ENCODE peak calls at places on chromosomes 6 and 20, in six cellular contexts. C is H1, I is body of pancreas, B is upper lobe of right lung, Y is GM23248, W is colonic mucosa. K is an unnamed sample.

GRCh38 chr6:30891816-30892553 is 7.7 kb downstream of the DDR1 start:
- DNase-seq in C (no peak), I (no peak), B (peak; percentile 47), Y (no peak), W (no peak), K (no peak)

GRCh38 chr6:132391391-132392291 is 9.6 kb downstream of the MOXD1 start:
- DNase-seq in C (no peak), I (peak; percentile 12), B (no peak), Y (peak; percentile 95), W (peak; percentile 23), K (no peak)

GRCh38 chr6:130760006-130760405 is 67.2 kb upstream of the SMLR1 start:
- DNase-seq in C (peak; percentile 49), I (no peak), B (no peak), Y (peak; percentile 76), W (no peak), K (peak; percentile 39)

GRCh38 chr6:38311201-38311600 is 328.5 kb downstream of the BTBD9 start:
- DNase-seq in C (no peak), I (no peak), B (no peak), Y (no peak), W (no peak), K (no peak)

GRCh38 chr6:10957414-10957886 is 70.6 kb downstream of the SYCP2L start:
- DNase-seq in C (no peak), I (no peak), B (no peak), Y (no peak), W (no peak), K (no peak)

GRCh38 chr6:43924222-43924702 is 154.3 kb downstream of the VEGFA start:
- DNase-seq in C (no peak), I (peak; percentile 53), B (peak; percentile 73), Y (peak; percentile 69), W (no peak), K (no peak)

GRCh38 chr6:35079311-35080000 is 61.7 kb downstream of the TCP11 start:
- DNase-seq in C (no peak), I (no peak), B (peak; percentile 48), Y (no peak), W (no peak), K (no peak)

GRCh38 chr6:87618531-87618930 is 28.6 kb downstream of the ORC3 start:
- DNase-seq in C (no peak), I (no peak), B (no peak), Y (no peak), W (no peak), K (no peak)

GRCh38 chr6:47137073-47137472 is 94.9 kb upstream of the ADGRF1 start:
- DNase-seq in C (no peak), I (no peak), B (no peak), Y (no peak), W (no peak), K (no peak)

GRCh38 chr20:38927902-38928578 is 1.8 kb downstream of the FAM83D start:
- DNase-seq in C (no peak), I (no peak), B (no peak), Y (no peak), W (peak; percentile 63), K (no peak)

GRCh38 chr20:38931984-38932383 is 5.8 kb downstream of the FAM83D start:
- DNase-seq in C (no peak), I (no peak), B (no peak), Y (no peak), W (no peak), K (no peak)

GRCh38 chr20:38926934-38927616 is 858 bp downstream of the FAM83D start:
- DNase-seq in C (peak; percentile 51), I (no peak), B (no peak), Y (peak; percentile 54), W (peak; percentile 21), K (no peak)

GRCh38 chr20:38932457-38933120 is 6.4 kb downstream of the FAM83D start:
- DNase-seq in C (no peak), I (no peak), B (no peak), Y (peak; percentile 32), W (no peak), K (no peak)

DNA sequence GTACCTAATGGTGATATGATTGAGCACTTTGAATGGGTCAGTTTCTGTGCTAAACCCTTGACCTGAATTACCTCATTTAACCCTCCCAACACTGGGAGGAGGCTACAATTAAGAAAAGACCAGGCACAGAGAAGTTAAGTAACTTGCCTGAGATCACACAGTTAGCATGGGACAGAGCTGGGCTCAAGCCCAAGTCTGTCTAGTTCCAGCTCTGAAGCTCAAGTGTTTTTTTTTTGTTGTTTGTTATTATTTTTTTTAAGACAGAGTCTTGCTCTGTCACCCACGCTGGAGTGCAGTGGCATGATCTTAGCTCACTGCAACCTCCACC is 4.0 kb downstream of the FAM83D start:
- DNase-seq in C (no peak), I (no peak), B (no peak), Y (no peak), W (no peak), K (no peak)
- H3K36me3 ChIP-seq in C (peaks cover 4% of the 10 kb centered on the region), I (no peaks in the 10 kb centered on the region), B (no peaks in the 10 kb centered on the region), Y (no peaks in the 10 kb centered on the region), W (no peaks in the 10 kb centered on the region), K (peaks cover 2% of the 10 kb centered on the region)

DNA sequence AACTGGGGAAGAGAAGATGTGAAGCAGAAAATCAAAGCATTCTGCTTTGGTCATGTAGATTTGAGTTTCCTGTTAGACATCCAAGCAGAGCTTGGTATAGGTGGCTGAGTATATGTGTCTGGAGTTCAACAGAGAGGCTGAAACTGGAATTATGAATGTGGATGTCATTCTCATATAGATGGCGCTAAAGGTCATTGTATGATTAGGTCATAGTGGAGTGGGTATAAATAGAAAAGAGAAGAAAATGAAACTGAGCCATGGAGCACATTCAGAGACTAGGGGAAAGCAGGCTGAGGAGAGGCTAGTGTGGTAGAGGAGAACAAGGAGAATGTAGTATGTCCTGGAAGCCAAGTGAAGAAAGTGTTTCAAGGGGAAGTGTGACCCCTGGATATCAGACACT is 295.6 kb upstream of the PLN start:
- DNase-seq in C (no peak), I (no peak), B (no peak), Y (no peak), W (no peak), K (no peak)
- H3K4me1 ChIP-seq in C (no peaks in the 10 kb centered on the region), I (no peaks in the 10 kb centered on the region), B (no peaks in the 10 kb centered on the region), Y (no peaks in the 10 kb centered on the region), W (no peaks in the 10 kb centered on the region), K (no peaks in the 10 kb centered on the region)

DNA sequence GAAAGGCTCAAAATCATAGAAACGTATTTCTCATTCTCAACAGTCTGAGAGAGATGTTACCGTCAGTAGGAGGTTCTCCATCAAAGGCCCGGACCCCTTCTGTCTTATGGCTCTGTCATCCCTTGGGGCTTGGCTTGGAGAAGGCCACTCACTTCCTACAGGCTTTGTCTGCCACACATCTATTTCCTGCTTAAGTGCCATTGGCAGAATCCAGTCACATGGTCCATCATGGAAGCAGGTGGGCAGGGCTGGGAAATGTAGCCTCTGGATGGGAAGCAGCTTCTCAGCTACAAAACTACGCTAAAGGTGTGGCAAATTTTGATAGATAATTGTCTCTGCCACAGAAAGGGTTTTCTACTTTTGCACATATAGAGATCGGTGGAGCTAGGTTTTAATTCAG is 12.6 kb upstream of the ZFP64 start:
- DNase-seq in C (no peak), I (no peak), B (no peak), Y (no peak), W (no peak), K (no peak)
- H3K36me3 ChIP-seq in C (no peaks in the 10 kb centered on the region), I (no peaks in the 10 kb centered on the region), B (no peaks in the 10 kb centered on the region), Y (no peaks in the 10 kb centered on the region), W (no peaks in the 10 kb centered on the region), K (no peaks in the 10 kb centered on the region)

GRCh38 chr6:100093405-100093804 is 99.4 kb upstream of the MCHR2 start:
- DNase-seq in C (no peak), I (no peak), B (no peak), Y (no peak), W (no peak), K (no peak)
- H3K4me1 ChIP-seq in C (no peaks in the 10 kb centered on the region), I (no peaks in the 10 kb centered on the region), B (no peaks in the 10 kb centered on the region), Y (peaks cover 8% of the 10 kb centered on the region), W (no peaks in the 10 kb centered on the region), K (no peaks in the 10 kb centered on the region)